ENCODE peak calls at places on chromosome 15, in six cellular contexts. E is posterior vena cava; Y is ACHN; L is globus pallidus; H is neural progenitor cell; J is activated CD4-positive, CD25-positive, alpha-beta regulatory T cell treated with anti-CD3 and anti-CD28 coated beads, Interleukin-2, amount 50 U/mL, for 72 hours. W is an unnamed sample.

GRCh38 chr15:31338879-31339557 is 12.4 kb downstream of the KLF13 start:
- DNase-seq in E (peak), H (no peak), J (peak), L (peak), Y (no peak), W (peak)

GRCh38 chr15:69143756-69144436 is 16.5 kb upstream of the GLCE start:
- DNase-seq in E (no peak), H (no peak), J (no peak), Y (no peak), L (no peak), W (no peak)

GRCh38 chr15:59622289-59622688 is 10.7 kb downstream of the GCNT3 start:
- DNase-seq in E (no peak), H (peak), Y (peak), L (no peak), J (no peak), W (peak)

GRCh38 chr15:80375968-80376891 is 28.0 kb upstream of the ARNT2 start:
- DNase-seq in E (no peak), J (no peak), L (no peak), Y (no peak), H (no peak), W (no peak)

GRCh38 chr15:75921732-75922703 is 18.3 kb downstream of the FBXO22 start:
- DNase-seq in Y (peak), H (peak), J (no peak), E (peak), L (no peak), W (no peak)

GRCh38 chr15:73681856-73682596 is 2.2 kb upstream of the CD276 start:
- DNase-seq in Y (no peak), E (no peak), J (no peak), H (no peak), L (no peak), W (no peak)

GRCh38 chr15:67927501-67928156 is 87.8 kb upstream of the RNU6-1 start:
- DNase-seq in L (no peak), H (no peak), J (no peak), Y (peak), E (peak), W (peak)

GRCh38 chr15:59762558-59762957 is 73.4 kb upstream of the BNIP2 start:
- DNase-seq in H (no peak), E (no peak), L (no peak), J (no peak), Y (no peak), W (no peak)

GRCh38 chr15:40985541-40986330 is 32.5 kb downstream of the CHAC1 start:
- DNase-seq in Y (no peak), H (no peak), J (no peak), E (no peak), L (no peak), W (no peak)

GRCh38 chr15:59276225-59277178 is 69.9 kb downstream of the LDHAL6B start:
- DNase-seq in H (no peak), L (no peak), J (no peak), E (no peak), Y (no peak), W (no peak)

GRCh38 chr15:90956551-90957104 is 1.9 kb downstream of the RCCD1 start:
- DNase-seq in L (peak), H (peak), J (peak), E (peak), Y (no peak), W (peak)

GRCh38 chr15:80562846-80563245 is 132.3 kb upstream of the ABHD17C start:
- DNase-seq in J (no peak), Y (no peak), L (no peak), E (no peak), H (no peak), W (no peak)

GRCh38 chr15:31296304-31297220 is 30.1 kb upstream of the KLF13 start:
- DNase-seq in H (peak), L (no peak), Y (no peak), E (peak), J (no peak), W (no peak)

GRCh38 chr15:69398541-69398940 is 15.6 kb upstream of the KIF23 start:
- DNase-seq in Y (no peak), J (no peak), E (no peak), L (no peak), H (no peak), W (no peak)

GRCh38 chr15:56469484-56469883 is 4.5 kb upstream of the MNS1 start:
- DNase-seq in Y (peak), L (no peak), E (no peak), J (no peak), H (no peak), W (no peak)

GRCh38 chr15:96181873-96182301 is 148.6 kb upstream of the NR2F2 start:
- DNase-seq in E (peak), Y (no peak), J (no peak), H (no peak), L (no peak), W (no peak)

GRCh38 chr15:87604857-87605446 is 651.6 kb downstream of the NTRK3 start:
- DNase-seq in L (peak), J (no peak), E (no peak), H (peak), Y (no peak), W (peak)

GRCh38 chr15:69403611-69404010 is 10.5 kb upstream of the KIF23 start:
- DNase-seq in L (no peak), Y (no peak), J (no peak), E (no peak), H (no peak), W (peak)

GRCh38 chr15:49877117-49877860 is 241.7 kb downstream of the ATP8B4 start:
- DNase-seq in Y (no peak), J (no peak), H (no peak), E (no peak), L (no peak), W (no peak)

GRCh38 chr15:64665179-64665578 is 110.2 kb downstream of the RBPMS2 start:
- DNase-seq in L (no peak), J (no peak), E (no peak), Y (peak), H (no peak), W (no peak)

GRCh38 chr15:40238927-40239591 is at the start of gene PAK6:
- DNase-seq in J (no peak), L (no peak), H (peak), E (no peak), Y (peak), W (peak)

W was measured in HTR-8/SVneo.